ENCODE peak calls at places on chromosomes 12 and 14, in four cellular contexts. One of them, this sample, is unnamed.
A peak's percentile ranks its signal among the peaks of the same experiment; 100 is the strongest.

GRCh38 chr12:19894803-19895202 is 455.5 kb downstream of the AEBP2 start:
- DNase-seq in WTC11: no peak
- DNase-seq in HepG2: no peak
- DNase-seq in SK-N-SH: no peak
- DNase-seq in this sample: no peak

GRCh38 chr12:116148844-116149243 is 128.6 kb downstream of the MED13L start:
- DNase-seq in SK-N-SH: no peak
- DNase-seq in HepG2: no peak
- DNase-seq in WTC11: no peak
- DNase-seq in this sample: no peak

GRCh38 chr14:38074091-38074490 is 133.6 kb upstream of the SSTR1 start:
- DNase-seq in WTC11: no peak
- DNase-seq in SK-N-SH: no peak
- DNase-seq in HepG2: no peak
- DNase-seq in this sample: no peak

GRCh38 chr14:61186793-61187641 is 94.1 kb downstream of the TMEM30B start:
- DNase-seq in WTC11: no peak
- DNase-seq in HepG2: no peak
- DNase-seq in SK-N-SH: no peak
- DNase-seq in this sample: no peak

GRCh38 chr14:60276347-60276746 is 27.3 kb downstream of the PPM1A start:
- DNase-seq in WTC11: no peak
- DNase-seq in SK-N-SH: no peak
- DNase-seq in HepG2: no peak
- DNase-seq in this sample: no peak

GRCh38 chr14:49940805-49941421 is 48.0 kb downstream of the ARF6 start:
- DNase-seq in WTC11: no peak
- DNase-seq in SK-N-SH: no peak
- DNase-seq in HepG2: no peak
- DNase-seq in this sample: no peak

GRCh38 chr14:79502751-79503148 is 708.6 kb downstream of the DIO2 start:
- DNase-seq in HepG2: no peak
- DNase-seq in SK-N-SH: no peak
- DNase-seq in WTC11: no peak
- DNase-seq in this sample: no peak

GRCh38 chr12:120496353-120497340 is 734 bp downstream of the DYNLL1 start:
- DNase-seq in WTC11: peak; percentile 36
- DNase-seq in SK-N-SH: peak; percentile 81
- DNase-seq in HepG2: no peak
- DNase-seq in this sample: peak; percentile 82

GRCh38 chr12:113043240-113043639 is 13.3 kb upstream of the DTX1 start:
- DNase-seq in WTC11: no peak
- DNase-seq in HepG2: no peak
- DNase-seq in SK-N-SH: no peak
- DNase-seq in this sample: no peak

GRCh38 chr12:53208877-53209463 is 1.9 kb upstream of the ITGB7 start:
- DNase-seq in HepG2: no peak
- DNase-seq in WTC11: no peak
- DNase-seq in SK-N-SH: no peak
- DNase-seq in this sample: no peak

GRCh38 chr14:51959928-51960327 is 29.4 kb upstream of the RTRAF start:
- DNase-seq in HepG2: no peak
- DNase-seq in WTC11: no peak
- DNase-seq in SK-N-SH: no peak
- DNase-seq in this sample: no peak

GRCh38 chr12:132312516-132312915 is 16.9 kb downstream of the GALNT9 start:
- DNase-seq in WTC11: no peak
- DNase-seq in HepG2: no peak
- DNase-seq in SK-N-SH: no peak
- DNase-seq in this sample: no peak

GRCh38 chr12:19971396-19971802 is 396.9 kb upstream of the PDE3A start:
- DNase-seq in HepG2: peak; percentile 5
- DNase-seq in SK-N-SH: no peak
- DNase-seq in WTC11: peak; percentile 54
- DNase-seq in this sample: no peak

GRCh38 chr12:2177003-2177402 is 124.2 kb downstream of the CACNA1C start:
- DNase-seq in WTC11: no peak
- DNase-seq in SK-N-SH: no peak
- DNase-seq in HepG2: no peak
- DNase-seq in this sample: no peak

GRCh38 chr12:56204275-56204674 is 15.0 kb upstream of the SMARCC2 start:
- DNase-seq in HepG2: no peak
- DNase-seq in WTC11: no peak
- DNase-seq in SK-N-SH: no peak
- DNase-seq in this sample: no peak
- TF ChIP-seq FOXJ3 in HepG2: no peak
- TF ChIP-seq FOXJ3 in WTC11: no peak
- TF ChIP-seq FOXJ3 in SK-N-SH: no peak
- TF ChIP-seq FOXJ3 in this sample: no peak

DNA sequence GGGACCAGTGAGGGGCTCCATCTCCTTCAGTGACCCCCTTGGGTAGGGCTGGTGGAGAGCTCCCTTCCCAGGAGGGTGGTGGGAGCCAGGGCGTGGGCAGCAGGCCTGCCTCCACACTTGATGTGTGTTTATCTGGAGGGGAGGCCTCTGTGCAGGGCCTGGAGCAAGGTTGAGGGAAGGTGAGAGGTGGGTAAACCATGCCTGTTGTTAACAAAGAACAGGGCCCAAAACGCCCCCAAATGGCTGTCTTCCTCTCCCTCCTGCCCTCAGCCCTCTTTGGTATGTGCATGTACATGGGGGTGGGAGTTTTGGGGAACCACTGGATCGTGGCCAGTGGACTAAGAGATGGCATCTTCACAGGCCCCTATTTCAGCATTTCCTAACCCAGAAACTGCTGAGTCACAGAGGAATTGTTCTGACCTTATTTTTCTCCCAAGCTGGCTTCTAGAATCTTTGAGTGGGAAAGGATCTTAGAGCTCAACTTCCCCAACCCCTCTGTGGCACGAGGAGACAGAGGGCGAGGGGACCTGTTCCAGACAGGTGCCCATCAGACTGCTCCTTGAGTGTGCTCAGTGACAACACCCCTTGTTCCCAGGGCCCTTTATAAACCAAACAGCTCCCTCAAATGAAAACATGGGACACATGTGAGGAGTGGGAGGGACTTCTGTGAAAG is 3.6 kb downstream of the SLC48A1 start:
- DNase-seq in SK-N-SH: no peak
- DNase-seq in WTC11: no peak
- DNase-seq in HepG2: no peak
- DNase-seq in this sample: peak; percentile 66
- TF ChIP-seq FOXJ3 in SK-N-SH: no peak
- TF ChIP-seq FOXJ3 in WTC11: no peak
- TF ChIP-seq FOXJ3 in HepG2: no peak
- TF ChIP-seq FOXJ3 in this sample: no peak

GRCh38 chr14:100981808-100982207 is 78.3 kb upstream of the RTL1 start:
- DNase-seq in WTC11: no peak
- DNase-seq in HepG2: no peak
- DNase-seq in SK-N-SH: no peak
- DNase-seq in this sample: no peak

GRCh38 chr14:100979079-100979478 is 75.6 kb upstream of the RTL1 start:
- DNase-seq in WTC11: no peak
- DNase-seq in SK-N-SH: no peak
- DNase-seq in HepG2: no peak
- DNase-seq in this sample: no peak

GRCh38 chr14:100979780-100980179 is 76.3 kb upstream of the RTL1 start:
- DNase-seq in WTC11: no peak
- DNase-seq in SK-N-SH: no peak
- DNase-seq in HepG2: no peak
- DNase-seq in this sample: no peak

GRCh38 chr14:100982356-100982755 is 78.8 kb upstream of the RTL1 start:
- DNase-seq in SK-N-SH: no peak
- DNase-seq in HepG2: no peak
- DNase-seq in WTC11: no peak
- DNase-seq in this sample: no peak

GRCh38 chr14:100980823-100981222 is 77.3 kb upstream of the RTL1 start:
- DNase-seq in WTC11: no peak
- DNase-seq in HepG2: no peak
- DNase-seq in SK-N-SH: no peak
- DNase-seq in this sample: no peak
- TF ChIP-seq FOXJ3 in WTC11: no peak
- TF ChIP-seq FOXJ3 in HepG2: no peak
- TF ChIP-seq FOXJ3 in SK-N-SH: no peak
- TF ChIP-seq FOXJ3 in this sample: no peak

DNA sequence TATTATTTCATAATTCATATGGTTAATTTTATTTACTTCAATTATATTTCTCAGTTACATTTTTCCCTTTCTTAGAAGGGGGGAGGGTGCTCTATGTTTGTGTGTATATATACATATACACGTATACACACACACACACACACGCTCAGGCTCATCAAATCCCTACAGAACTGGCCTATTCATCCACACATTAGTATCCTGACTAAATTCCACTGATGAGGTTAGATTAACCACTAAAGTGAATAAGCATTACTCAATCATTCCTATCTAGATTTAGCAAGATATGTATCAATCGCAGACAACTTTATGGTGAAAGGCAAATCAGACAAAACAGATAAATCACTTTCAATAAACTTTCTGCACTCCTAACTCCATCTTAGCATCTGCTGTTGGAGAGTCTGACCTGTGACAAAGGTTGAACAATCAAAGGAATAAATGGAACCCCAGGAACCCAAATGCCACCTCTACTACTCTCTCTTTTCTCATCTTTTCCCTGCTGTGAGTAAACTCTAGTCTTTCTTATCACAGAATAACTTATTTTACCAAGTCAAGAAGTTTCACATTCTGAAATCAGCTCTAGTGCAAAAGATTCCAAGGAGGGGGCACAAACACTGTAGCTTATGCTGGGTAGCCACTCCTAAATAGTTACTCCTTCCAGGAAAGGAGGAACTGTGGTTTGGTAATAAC is 67.6 kb downstream of the RALGAPA1 start:
- DNase-seq in SK-N-SH: no peak
- DNase-seq in HepG2: no peak
- DNase-seq in WTC11: no peak
- DNase-seq in this sample: no peak
- TF ChIP-seq FOXJ3 in SK-N-SH: no peak
- TF ChIP-seq FOXJ3 in HepG2: no peak
- TF ChIP-seq FOXJ3 in WTC11: no peak
- TF ChIP-seq FOXJ3 in this sample: no peak

GRCh38 chr12:15152864-15153263 is 68.4 kb downstream of the RERG start:
- DNase-seq in HepG2: no peak
- DNase-seq in WTC11: no peak
- DNase-seq in SK-N-SH: no peak
- DNase-seq in this sample: no peak
- TF ChIP-seq FOXJ3 in HepG2: no peak
- TF ChIP-seq FOXJ3 in WTC11: no peak
- TF ChIP-seq FOXJ3 in SK-N-SH: no peak
- TF ChIP-seq FOXJ3 in this sample: no peak

GRCh38 chr14:81001447-81001846 is 46.0 kb downstream of the TSHR start:
- DNase-seq in WTC11: no peak
- DNase-seq in SK-N-SH: no peak
- DNase-seq in HepG2: no peak
- DNase-seq in this sample: no peak

GRCh38 chr14:80992580-80992979 is 37.2 kb downstream of the TSHR start:
- DNase-seq in WTC11: no peak
- DNase-seq in HepG2: no peak
- DNase-seq in SK-N-SH: no peak
- DNase-seq in this sample: no peak

DNA sequence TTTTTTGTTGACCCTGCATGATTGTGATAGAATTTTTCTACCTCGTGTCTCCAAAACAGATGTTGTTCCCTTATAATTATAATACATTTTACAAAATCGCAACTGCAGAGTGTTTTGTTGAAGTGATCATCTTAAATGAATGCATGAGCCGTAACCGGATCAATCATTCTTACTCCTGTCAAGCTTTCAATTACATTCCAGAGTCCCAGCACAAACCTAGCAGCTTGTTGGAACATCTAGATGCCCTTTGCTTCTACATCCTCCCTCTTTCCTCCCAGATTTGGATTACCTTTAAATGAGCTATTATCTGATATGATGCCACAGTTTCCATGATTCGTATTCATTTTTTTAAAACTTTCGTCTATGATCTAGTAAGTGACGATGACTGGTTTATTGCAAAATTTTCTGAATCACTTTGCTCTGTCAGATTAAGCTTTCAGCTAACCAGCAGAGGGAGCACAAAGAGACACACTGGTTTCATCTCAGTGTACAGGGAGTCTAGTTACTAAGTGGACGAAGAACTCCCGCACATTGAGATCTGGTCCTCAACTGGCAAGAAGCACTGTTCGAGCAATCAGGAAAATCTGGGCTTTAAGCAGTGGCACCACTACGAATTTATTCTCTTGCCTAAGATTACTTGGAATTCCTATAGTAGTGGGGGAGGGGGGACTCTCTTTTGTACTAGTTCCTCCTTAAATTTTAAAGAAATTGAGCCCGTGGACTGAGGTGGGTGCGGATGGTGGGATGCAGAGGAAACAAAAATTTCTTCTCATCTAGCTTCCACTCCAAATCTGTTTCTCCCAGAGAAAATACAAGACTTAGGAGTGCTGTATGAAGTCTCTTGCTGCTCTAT is 40.9 kb downstream of the TSHR start:
- DNase-seq in WTC11: no peak
- DNase-seq in SK-N-SH: peak; percentile 50
- DNase-seq in HepG2: peak; percentile 66
- DNase-seq in this sample: peak; percentile 59
- TF ChIP-seq FOXJ3 in WTC11: no peak
- TF ChIP-seq FOXJ3 in SK-N-SH: no peak
- TF ChIP-seq FOXJ3 in HepG2: no peak
- TF ChIP-seq FOXJ3 in this sample: no peak

GRCh38 chr12:41992692-41993215 is 151.9 kb downstream of the GXYLT1 start:
- DNase-seq in SK-N-SH: no peak
- DNase-seq in WTC11: no peak
- DNase-seq in HepG2: no peak
- DNase-seq in this sample: no peak

GRCh38 chr12:41993283-41993682 is 151.4 kb downstream of the GXYLT1 start:
- DNase-seq in WTC11: no peak
- DNase-seq in SK-N-SH: no peak
- DNase-seq in HepG2: no peak
- DNase-seq in this sample: no peak

GRCh38 chr12:41988715-41989114 is 156.0 kb downstream of the GXYLT1 start:
- DNase-seq in SK-N-SH: no peak
- DNase-seq in HepG2: no peak
- DNase-seq in WTC11: no peak
- DNase-seq in this sample: no peak

DNA sequence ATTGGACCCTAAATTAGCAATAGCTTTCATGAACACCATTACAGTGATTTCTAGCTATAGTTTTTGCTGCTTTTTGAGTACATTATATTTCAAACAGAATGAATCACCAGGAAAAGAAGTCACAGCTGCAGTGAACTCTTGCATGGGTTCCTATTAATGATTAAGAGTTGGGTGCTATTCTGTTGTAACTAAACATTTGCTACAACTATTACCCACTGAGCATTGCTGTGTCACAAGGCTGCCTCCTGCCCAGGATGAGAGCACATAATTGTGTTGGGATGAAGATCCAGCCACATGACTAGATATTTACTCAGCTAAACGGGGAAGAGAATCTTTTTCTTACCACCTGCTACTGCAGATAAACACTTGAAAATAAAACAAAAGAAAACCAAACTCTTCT is 152.6 kb downstream of the GXYLT1 start:
- DNase-seq in HepG2: no peak
- DNase-seq in SK-N-SH: no peak
- DNase-seq in WTC11: no peak
- DNase-seq in this sample: no peak
- TF ChIP-seq FOXJ3 in HepG2: no peak
- TF ChIP-seq FOXJ3 in SK-N-SH: no peak
- TF ChIP-seq FOXJ3 in WTC11: no peak
- TF ChIP-seq FOXJ3 in this sample: no peak